ENCODE peak calls at places on chromosomes 13 and 19, in seven cellular contexts. G, V, K, F, I, H and Y are unnamed samples.

GRCh38 chr13:50081106-50081898 is 66.1 kb downstream of the KCNRG start:
- DNase-seq in F (peak; percentile 66), H (peak; percentile 61), G (no peak), K (peak; percentile 63), V (no peak), I (no peak), Y (peak; percentile 58)

GRCh38 chr19:28636706-28637105 is 576.2 kb downstream of the UQCRFS1 start:
- DNase-seq in V (no peak), F (no peak), I (no peak), K (no peak), H (no peak), G (no peak), Y (no peak)

GRCh38 chr13:106376411-106377112 is 158.9 kb downstream of the EFNB2 start:
- DNase-seq in I (no peak), V (no peak), H (peak; percentile 56), G (peak; percentile 95), K (no peak), F (peak; percentile 90), Y (peak; percentile 33)

GRCh38 chr13:75831389-75831788 is 195.3 kb downstream of the LMO7 start:
- DNase-seq in I (no peak), V (no peak), K (no peak), H (no peak), F (no peak), G (no peak), Y (no peak)

GRCh38 chr19:46015080-46015960 is 7.5 kb downstream of the PGLYRP1 start:
- DNase-seq in F (peak; percentile 32), K (peak; percentile 94), G (no peak), H (peak; percentile 40), I (peak; percentile 70), V (peak; percentile 82), Y (peak; percentile 82)

GRCh38 chr19:18223860-18224524 is 2.2 kb downstream of the PDE4C start:
- DNase-seq in K (peak; percentile 96), I (no peak), H (peak; percentile 21), V (peak; percentile 62), G (no peak), F (no peak), Y (peak; percentile 92)

GRCh38 chr19:5823579-5824281 is 15.8 kb downstream of the FUT6 start:
- DNase-seq in I (no peak), G (no peak), K (peak; percentile 74), H (peak; percentile 70), F (peak; percentile 34), V (no peak), Y (peak; percentile 47)

GRCh38 chr13:33764716-33765115 is 53.2 kb upstream of the RFC3 start:
- DNase-seq in F (no peak), K (no peak), I (no peak), G (no peak), V (no peak), H (no peak), Y (no peak)

GRCh38 chr13:67574320-67575233 is 344.4 kb upstream of the PCDH9 start:
- DNase-seq in V (no peak), G (peak; percentile 54), H (peak; percentile 13), K (no peak), F (peak; percentile 74), I (no peak), Y (peak; percentile 2)

GRCh38 chr19:2129486-2129885 is 21.9 kb downstream of the AP3D1 start:
- DNase-seq in K (no peak), H (no peak), I (no peak), G (no peak), V (no peak), F (no peak), Y (no peak)

GRCh38 chr13:20901668-20902437 is 693 bp downstream of the XPO4 start:
- DNase-seq in F (peak; percentile 67), K (peak; percentile 41), G (peak; percentile 13), I (no peak), H (peak; percentile 51), V (no peak), Y (peak; percentile 77)

GRCh38 chr19:58400638-58400915 is 5.1 kb downstream of the RNF225 start:
- DNase-seq in H (no peak), I (no peak), F (no peak), K (no peak), V (no peak), G (no peak), Y (no peak)

GRCh38 chr13:114151565-114152284 is 19.3 kb upstream of the RASA3 start:
- DNase-seq in K (no peak), I (no peak), H (no peak), V (no peak), F (no peak), G (no peak), Y (no peak)

GRCh38 chr13:69585656-69586055 is 522.0 kb upstream of the ATXN8OS start:
- DNase-seq in I (no peak), K (no peak), G (no peak), F (peak; percentile 6), H (peak; percentile 50), V (no peak), Y (peak; percentile 23)

GRCh38 chr19:55613930-55614710 is 8.7 kb downstream of the ZNF865 start:
- DNase-seq in K (no peak), F (no peak), H (no peak), I (no peak), V (no peak), G (no peak), Y (no peak)

GRCh38 chr13:41613984-41614581 is 156.7 kb downstream of the RGCC start:
- DNase-seq in F (peak; percentile 91), V (peak; percentile 2), K (no peak), G (peak; percentile 96), I (no peak), H (peak; percentile 68), Y (peak; percentile 29)

GRCh38 chr13:83065136-83065535 is 817.1 kb downstream of the SLITRK1 start:
- DNase-seq in F (peak; percentile 54), G (peak; percentile 63), H (no peak), I (no peak), V (no peak), K (no peak), Y (no peak)

GRCh38 chr19:42003506-42004294 is 9.7 kb upstream of the ATP1A3 start:
- DNase-seq in V (no peak), I (no peak), F (no peak), K (no peak), G (no peak), H (no peak), Y (no peak)

GRCh38 chr19:18415177-18415867 is 3.9 kb upstream of the SSBP4 start:
- DNase-seq in I (no peak), K (peak; percentile 28), G (peak; percentile 66), V (no peak), H (no peak), F (no peak), Y (no peak)

GRCh38 chr19:1018932-1019615 is 1.8 kb downstream of the TMEM259 start:
- DNase-seq in F (no peak), H (no peak), K (no peak), I (no peak), V (no peak), G (no peak), Y (no peak)

GRCh38 chr13:33169273-33169980 is 116.1 kb downstream of the STARD13 start:
- DNase-seq in F (peak; percentile 84), I (no peak), K (no peak), V (no peak), H (peak; percentile 41), G (peak; percentile 93), Y (peak; percentile 8)

GRCh38 chr19:45283443-45284033 is 32.5 kb downstream of the MARK4 start:
- DNase-seq in V (no peak), K (no peak), H (peak; percentile 55), G (no peak), F (no peak), I (no peak), Y (no peak)

GRCh38 chr19:5719274-5719960 is 529 bp downstream of the LONP1 start:
- DNase-seq in I (no peak), G (peak; percentile 13), F (peak; percentile 61), V (no peak), K (no peak), H (peak; percentile 87), Y (no peak)

DNA sequence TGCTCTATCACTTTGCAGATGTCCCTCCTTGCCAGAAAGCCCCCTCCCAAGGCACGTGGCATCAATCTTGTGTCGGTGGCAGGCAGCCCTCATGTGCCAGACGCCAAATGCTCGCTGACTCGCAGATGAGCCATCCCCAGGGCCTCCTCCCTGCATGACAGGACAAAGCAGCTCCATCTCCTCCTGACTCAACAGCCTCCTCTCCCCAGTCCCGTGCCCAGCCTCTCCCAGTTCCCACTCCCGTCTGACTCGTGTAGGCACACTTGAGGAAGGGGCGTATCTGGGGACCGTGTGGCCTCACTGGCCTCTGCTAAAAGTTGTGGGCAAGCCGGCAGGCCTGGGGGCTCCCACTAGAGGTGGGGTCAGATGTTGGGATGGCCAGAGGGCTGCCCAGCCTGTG is 133.6 kb downstream of the STK24 start:
- DNase-seq in I (no peak), F (peak; percentile 87), H (no peak), G (peak; percentile 92), V (no peak), K (no peak), Y (peak; percentile 57)
- H3K4me1 ChIP-seq in I (peaks cover 6% of the 10 kb centered on the region), F (peaks cover 9% of the 10 kb centered on the region), H (peaks cover 4% of the 10 kb centered on the region), G (peaks cover 6% of the 10 kb centered on the region), V (peaks cover 2% of the 10 kb centered on the region), K (no peaks in the 10 kb centered on the region), Y (no peaks in the 10 kb centered on the region)

GRCh38 chr19:3983936-3984583 is 1.2 kb downstream of the EEF2 start:
- DNase-seq in I (no peak), V (no peak), H (peak; percentile 39), G (peak; percentile 47), F (peak; percentile 52), K (peak; percentile 29), Y (no peak)
- H3K18ac ChIP-seq in I (no peak overlapping the region), V (no peak overlapping the region), H (no peak overlapping the region), G (no peak overlapping the region), F (no peak overlapping the region), K (no peak overlapping the region), Y (no peak overlapping the region)

GRCh38 chr19:53660584-53660983 is 28.8 kb downstream of the DPRX start:
- DNase-seq in V (no peak), K (no peak), H (no peak), I (no peak), G (no peak), F (no peak), Y (no peak)

GRCh38 chr19:53664152-53664551 is 32.4 kb downstream of the DPRX start:
- DNase-seq in H (no peak), K (no peak), F (no peak), I (no peak), G (no peak), V (no peak), Y (no peak)

GRCh38 chr19:53664760-53665159 is 33.0 kb downstream of the DPRX start:
- DNase-seq in I (no peak), H (no peak), K (peak; percentile 46), G (no peak), V (no peak), F (no peak), Y (no peak)

GRCh38 chr19:53659292-53659691 is 27.5 kb downstream of the DPRX start:
- DNase-seq in H (peak; percentile 93), G (no peak), V (no peak), I (peak; percentile 65), K (peak; percentile 78), F (no peak), Y (peak; percentile 93)

DNA sequence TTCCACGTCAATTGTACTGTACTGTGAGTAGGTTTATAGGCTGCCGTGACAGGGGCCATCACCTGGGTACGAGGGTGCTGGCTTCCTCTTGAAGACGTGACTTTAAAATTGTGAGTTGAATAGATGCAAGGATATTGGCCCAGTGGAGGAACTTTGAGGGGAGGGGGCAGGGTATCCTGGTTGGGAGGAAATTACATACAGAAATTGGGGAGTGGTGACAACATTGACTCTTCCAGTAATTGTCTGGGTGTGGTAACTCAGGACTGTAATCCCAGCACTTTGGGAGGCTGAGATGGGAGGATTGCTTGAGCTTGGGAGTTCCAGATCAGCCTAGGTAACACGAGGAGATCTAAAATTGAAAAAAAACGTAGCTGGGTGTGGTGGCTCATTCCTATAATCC is 30.4 kb downstream of the DPRX start:
- DNase-seq in V (no peak), H (peak; percentile 46), K (no peak), G (no peak), I (no peak), F (no peak), Y (no peak)
- H3K4me1 ChIP-seq in V (peaks cover 4% of the 10 kb centered on the region), H (peaks cover 15% of the 10 kb centered on the region), K (peaks cover 13% of the 10 kb centered on the region), G (no peaks in the 10 kb centered on the region), I (peaks cover 14% of the 10 kb centered on the region), F (no peaks in the 10 kb centered on the region), Y (no peaks in the 10 kb centered on the region)

GRCh38 chr13:73975767-73976166 is 158.4 kb downstream of the KLF12 start:
- DNase-seq in G (no peak), I (no peak), K (no peak), H (no peak), F (no peak), V (no peak), Y (no peak)
- H3K18ac ChIP-seq in G (no peak overlapping the region), I (no peak overlapping the region), K (no peak overlapping the region), H (no peak overlapping the region), F (no peak overlapping the region), V (no peak overlapping the region), Y (no peak overlapping the region)